ENCODE peak calls at places on chromosomes 13 and 19, in four cellular contexts. One of them, this sample, is unnamed.

GRCh38 chr13:72666391-72666790 is 61.0 kb downstream of the MZT1 start:
- DNase-seq in neuronal stem cell: no peak
- DNase-seq in H1: no peak
- DNase-seq in IMR-90: no peak
- DNase-seq in this sample: no peak

GRCh38 chr19:55158848-55159793 is 1.6 kb upstream of the TNNI3 start:
- DNase-seq in neuronal stem cell: no peak
- DNase-seq in H1: no peak
- DNase-seq in IMR-90: no peak
- DNase-seq in this sample: no peak

GRCh38 chr19:35901854-35902661 is at the start of gene HCST:
- DNase-seq in neuronal stem cell: no peak
- DNase-seq in H1: no peak
- DNase-seq in IMR-90: peak; percentile 22
- DNase-seq in this sample: no peak

GRCh38 chr13:26941345-26942174 is 181.0 kb upstream of the GPR12 start:
- DNase-seq in neuronal stem cell: no peak
- DNase-seq in H1: no peak
- DNase-seq in IMR-90: peak; percentile 91
- DNase-seq in this sample: peak; percentile 92

GRCh38 chr19:32911467-32911866 is 41.9 kb upstream of the SLC7A9 start:
- DNase-seq in neuronal stem cell: no peak
- DNase-seq in H1: no peak
- DNase-seq in IMR-90: no peak
- DNase-seq in this sample: no peak

GRCh38 chr19:20422616-20423205 is 142.9 kb downstream of the ZNF737 start:
- DNase-seq in neuronal stem cell: peak; percentile 41
- DNase-seq in H1: no peak
- DNase-seq in IMR-90: no peak
- DNase-seq in this sample: peak; percentile 3

GRCh38 chr13:106619688-106620555 is 52.0 kb upstream of the ARGLU1 start:
- DNase-seq in neuronal stem cell: peak; percentile 30
- DNase-seq in H1: no peak
- DNase-seq in IMR-90: peak; percentile 69
- DNase-seq in this sample: peak; percentile 62

GRCh38 chr13:99760456-99760855 is 211.1 kb downstream of the ZIC5 start:
- DNase-seq in neuronal stem cell: no peak
- DNase-seq in H1: peak; percentile 10
- DNase-seq in IMR-90: no peak
- DNase-seq in this sample: no peak

GRCh38 chr13:24624801-24625231 is 55.4 kb upstream of the ATP12A start:
- DNase-seq in neuronal stem cell: no peak
- DNase-seq in H1: no peak
- DNase-seq in IMR-90: no peak
- DNase-seq in this sample: peak; percentile 37

GRCh38 chr13:29782798-29783197 is 67.6 kb downstream of the UBL3 start:
- DNase-seq in neuronal stem cell: no peak
- DNase-seq in H1: no peak
- DNase-seq in IMR-90: no peak
- DNase-seq in this sample: no peak

GRCh38 chr13:26707122-26708006 is 53.2 kb downstream of the GPR12 start:
- DNase-seq in neuronal stem cell: peak; percentile 48
- DNase-seq in H1: no peak
- DNase-seq in IMR-90: peak; percentile 58
- DNase-seq in this sample: peak; percentile 56

GRCh38 chr13:37014609-37015008 is 14.0 kb downstream of the EXOSC8 start:
- DNase-seq in neuronal stem cell: no peak
- DNase-seq in H1: no peak
- DNase-seq in IMR-90: peak; percentile 72
- DNase-seq in this sample: peak; percentile 50

GRCh38 chr13:109274188-109274821 is 512.1 kb downstream of the IRS2 start:
- DNase-seq in neuronal stem cell: peak; percentile 82
- DNase-seq in H1: no peak
- DNase-seq in IMR-90: peak; percentile 72
- DNase-seq in this sample: peak; percentile 90

GRCh38 chr13:26785845-26786630 is 25.5 kb upstream of the GPR12 start:
- DNase-seq in neuronal stem cell: no peak
- DNase-seq in H1: peak; percentile 73
- DNase-seq in IMR-90: no peak
- DNase-seq in this sample: no peak

GRCh38 chr13:73174521-73175010 is 115.8 kb downstream of the KLF5 start:
- DNase-seq in neuronal stem cell: no peak
- DNase-seq in H1: no peak
- DNase-seq in IMR-90: no peak
- DNase-seq in this sample: no peak

GRCh38 chr19:23774156-23774971 is 15.7 kb upstream of the ZNF681 start:
- DNase-seq in neuronal stem cell: no peak
- DNase-seq in H1: no peak
- DNase-seq in IMR-90: no peak
- DNase-seq in this sample: peak; percentile 34

GRCh38 chr19:34188388-34188787 is 16.1 kb downstream of the LSM14A start:
- DNase-seq in neuronal stem cell: no peak
- DNase-seq in H1: no peak
- DNase-seq in IMR-90: no peak
- DNase-seq in this sample: peak; percentile 53

GRCh38 chr19:6720369-6721112 is at the start of gene C3:
- DNase-seq in neuronal stem cell: no peak
- DNase-seq in H1: no peak
- DNase-seq in IMR-90: peak; percentile 26
- DNase-seq in this sample: peak; percentile 50

GRCh38 chr19:55585658-55586339 is 5.2 kb upstream of the ZNF579 start:
- DNase-seq in neuronal stem cell: peak; percentile 84
- DNase-seq in H1: peak; percentile 92
- DNase-seq in IMR-90: peak; percentile 63
- DNase-seq in this sample: peak; percentile 77

GRCh38 chr13:44298314-44298713 is 75.3 kb upstream of the SERP2 start:
- DNase-seq in neuronal stem cell: no peak
- DNase-seq in H1: no peak
- DNase-seq in IMR-90: peak; percentile 35
- DNase-seq in this sample: no peak

GRCh38 chr13:68027311-68027710 is 797.2 kb upstream of the PCDH9 start:
- DNase-seq in neuronal stem cell: no peak
- DNase-seq in H1: no peak
- DNase-seq in IMR-90: no peak
- DNase-seq in this sample: no peak

GRCh38 chr13:20350819-20351218 is 118.7 kb upstream of the GJB6 start:
- DNase-seq in neuronal stem cell: no peak
- DNase-seq in H1: no peak
- DNase-seq in IMR-90: no peak
- DNase-seq in this sample: no peak

GRCh38 chr19:7287716-7288115 is 6.5 kb downstream of the INSR start:
- DNase-seq in neuronal stem cell: no peak
- DNase-seq in H1: no peak
- DNase-seq in IMR-90: no peak
- DNase-seq in this sample: peak; percentile 61

GRCh38 chr19:11079999-11080398 is 9.3 kb upstream of the LDLR start:
- DNase-seq in neuronal stem cell: no peak
- DNase-seq in H1: no peak
- DNase-seq in IMR-90: no peak
- DNase-seq in this sample: no peak

GRCh38 chr13:34037636-34038325 is 219.8 kb downstream of the RFC3 start:
- DNase-seq in neuronal stem cell: no peak
- DNase-seq in H1: no peak
- DNase-seq in IMR-90: no peak
- DNase-seq in this sample: no peak

GRCh38 chr13:34035178-34035577 is 217.2 kb downstream of the RFC3 start:
- DNase-seq in neuronal stem cell: no peak
- DNase-seq in H1: no peak
- DNase-seq in IMR-90: no peak
- DNase-seq in this sample: no peak

GRCh38 chr13:34031629-34032028 is 213.7 kb downstream of the RFC3 start:
- DNase-seq in neuronal stem cell: no peak
- DNase-seq in H1: no peak
- DNase-seq in IMR-90: no peak
- DNase-seq in this sample: no peak

GRCh38 chr13:34035676-34036325 is 217.9 kb downstream of the RFC3 start:
- DNase-seq in neuronal stem cell: no peak
- DNase-seq in H1: no peak
- DNase-seq in IMR-90: no peak
- DNase-seq in this sample: no peak

GRCh38 chr13:34034411-34034810 is 216.5 kb downstream of the RFC3 start:
- DNase-seq in neuronal stem cell: no peak
- DNase-seq in H1: no peak
- DNase-seq in IMR-90: no peak
- DNase-seq in this sample: no peak
- H2BK15ac ChIP-seq in neuronal stem cell: no peak overlapping the region
- H2BK15ac ChIP-seq in H1: no peak overlapping the region
- H2BK15ac ChIP-seq in IMR-90: no peak overlapping the region
- H2BK15ac ChIP-seq in this sample: no peak overlapping the region

GRCh38 chr19:41548047-41548446 is 27.9 kb upstream of the CEACAM21 start:
- DNase-seq in neuronal stem cell: no peak
- DNase-seq in H1: no peak
- DNase-seq in IMR-90: no peak
- DNase-seq in this sample: no peak

GRCh38 chr19:41551711-41552110 is 24.3 kb upstream of the CEACAM21 start:
- DNase-seq in neuronal stem cell: no peak
- DNase-seq in H1: no peak
- DNase-seq in IMR-90: no peak
- DNase-seq in this sample: no peak

GRCh38 chr19:41551212-41551610 is 24.8 kb upstream of the CEACAM21 start:
- DNase-seq in neuronal stem cell: no peak
- DNase-seq in H1: no peak
- DNase-seq in IMR-90: no peak
- DNase-seq in this sample: no peak

GRCh38 chr19:41547569-41547968 is 28.4 kb upstream of the CEACAM21 start:
- DNase-seq in neuronal stem cell: no peak
- DNase-seq in H1: no peak
- DNase-seq in IMR-90: no peak
- DNase-seq in this sample: no peak

DNA sequence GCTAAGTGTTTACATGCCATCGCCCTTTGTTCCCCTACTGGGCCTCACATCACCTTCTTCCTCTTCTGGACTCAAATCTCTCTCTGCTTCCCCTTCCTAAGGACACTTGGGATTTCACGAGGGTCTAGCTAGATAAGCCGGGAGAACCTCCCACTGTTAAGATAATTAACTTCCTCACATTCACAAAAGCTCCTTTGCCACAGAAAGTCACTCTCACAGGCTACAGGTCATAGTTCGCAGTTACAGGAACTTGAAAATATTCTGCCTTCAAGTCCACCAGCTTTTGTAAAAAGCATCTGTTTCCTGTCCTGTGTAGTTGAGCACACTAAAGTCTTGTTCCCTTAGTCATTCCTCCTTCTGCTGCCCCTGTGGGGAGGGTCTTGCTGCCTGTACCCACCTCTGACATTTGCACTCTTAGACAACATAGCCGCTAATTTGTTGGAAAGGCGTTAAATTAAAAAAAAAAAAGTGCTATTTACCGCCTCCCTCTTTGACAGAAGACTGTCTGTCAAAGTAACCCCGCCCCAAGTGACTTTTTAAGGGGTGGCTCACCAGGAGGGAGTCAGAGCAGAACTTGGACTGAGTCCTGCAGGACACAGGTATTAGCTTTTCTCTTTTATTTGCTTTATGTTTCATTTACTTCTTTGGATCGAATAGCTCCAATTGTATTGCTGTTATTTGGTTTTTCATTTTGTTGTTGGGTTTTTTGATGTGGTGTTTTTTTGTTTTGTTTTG is 26.8 kb upstream of the CEACAM21 start:
- DNase-seq in neuronal stem cell: peak; percentile 37
- DNase-seq in H1: no peak
- DNase-seq in IMR-90: no peak
- DNase-seq in this sample: peak; percentile 8
- H3K4me3 ChIP-seq in neuronal stem cell: peak overlapping the region; percentile 38
- H3K4me3 ChIP-seq in H1: peak overlapping the region; percentile 36
- H3K4me3 ChIP-seq in IMR-90: no peak overlapping the region
- H3K4me3 ChIP-seq in this sample: no peak overlapping the region

DNA sequence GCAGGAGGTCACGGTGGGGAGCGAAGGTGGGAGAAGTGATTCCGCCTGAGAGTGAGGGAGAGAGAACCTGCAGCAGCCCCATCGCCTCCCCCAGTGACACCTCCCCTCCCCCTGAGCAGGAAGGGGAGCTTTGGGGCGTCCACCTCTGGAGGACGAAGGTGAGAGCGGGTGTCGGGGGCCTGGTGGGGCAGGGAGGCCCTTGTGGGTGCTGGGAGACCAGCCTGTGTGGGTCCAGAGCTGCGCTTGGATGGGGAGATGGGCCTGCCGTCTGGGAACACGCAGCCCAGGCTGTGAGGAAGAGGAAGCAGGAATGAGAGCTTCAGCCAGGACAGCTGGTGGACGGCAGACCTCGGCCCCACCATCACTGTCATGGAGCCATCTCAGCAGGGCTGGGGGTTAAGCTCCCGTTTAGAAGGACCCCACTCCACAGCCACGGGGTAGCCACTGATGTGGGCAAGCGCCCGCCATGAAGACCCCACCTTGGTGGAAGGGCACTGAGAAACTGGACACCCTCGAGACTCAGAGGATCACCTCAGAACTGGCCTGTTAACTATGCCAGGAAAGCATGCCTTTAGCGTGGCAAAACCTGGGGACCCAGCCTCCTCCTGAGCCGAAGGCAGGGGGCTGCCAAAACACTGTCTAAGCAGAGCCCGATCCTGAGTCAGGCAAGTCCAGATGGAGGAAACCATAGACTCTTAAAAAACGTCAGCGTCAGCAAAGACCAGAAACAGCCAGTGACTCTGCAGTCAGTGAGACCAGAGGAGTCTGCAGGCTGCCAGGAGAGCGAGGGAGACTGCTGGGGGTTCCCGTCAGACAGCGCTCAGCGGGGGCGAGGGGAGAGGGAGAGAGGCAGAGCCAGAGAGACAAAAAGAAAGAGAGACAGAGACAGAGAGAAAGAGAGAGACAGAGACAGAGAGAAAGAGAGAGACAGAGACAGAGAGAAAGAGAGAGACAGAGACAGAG is 6.4 kb upstream of the PROZ start:
- DNase-seq in neuronal stem cell: no peak
- DNase-seq in H1: peak; percentile 53
- DNase-seq in IMR-90: peak; percentile 74
- DNase-seq in this sample: peak; percentile 71
- H2AFZ ChIP-seq in neuronal stem cell: no peak overlapping the region
- H2AFZ ChIP-seq in H1: no peak overlapping the region
- H2AFZ ChIP-seq in IMR-90: peak overlapping the region; percentile 92
- H2AFZ ChIP-seq in this sample: no peak overlapping the region

GRCh38 chr13:51235756-51236564 is 13.8 kb downstream of the FAM124A start:
- DNase-seq in neuronal stem cell: no peak
- DNase-seq in H1: no peak
- DNase-seq in IMR-90: no peak
- DNase-seq in this sample: no peak

GRCh38 chr13:51235186-51235585 is 13.0 kb downstream of the FAM124A start:
- DNase-seq in neuronal stem cell: no peak
- DNase-seq in H1: no peak
- DNase-seq in IMR-90: no peak
- DNase-seq in this sample: no peak

GRCh38 chr13:51237887-51238286 is 15.7 kb downstream of the FAM124A start:
- DNase-seq in neuronal stem cell: no peak
- DNase-seq in H1: no peak
- DNase-seq in IMR-90: no peak
- DNase-seq in this sample: no peak

GRCh38 chr13:51233117-51233826 is 11.1 kb downstream of the FAM124A start:
- DNase-seq in neuronal stem cell: no peak
- DNase-seq in H1: no peak
- DNase-seq in IMR-90: no peak
- DNase-seq in this sample: no peak

GRCh38 chr13:51234676-51235075 is 12.5 kb downstream of the FAM124A start:
- DNase-seq in neuronal stem cell: no peak
- DNase-seq in H1: no peak
- DNase-seq in IMR-90: no peak
- DNase-seq in this sample: no peak
- H2BK15ac ChIP-seq in neuronal stem cell: no peak overlapping the region
- H2BK15ac ChIP-seq in H1: peak overlapping the region; percentile 13
- H2BK15ac ChIP-seq in IMR-90: no peak overlapping the region
- H2BK15ac ChIP-seq in this sample: no peak overlapping the region

This sample was measured in mesenchymal stem cell.